ENCODE peak calls at places on chromosomes 12 and 14, in four cellular contexts. G is CD8-positive, alpha-beta T cell; K is A549; L is left lung. H is an unnamed sample.
A peak's percentile ranks its signal among the peaks of the same experiment; 100 is the strongest.

GRCh38 chr12:12384601-12385321 is 27.9 kb downstream of the BORCS5 start:
- DNase-seq in G (no peak), K (no peak), L (no peak), H (no peak)

GRCh38 chr12:76895796-76896195 is 17.0 kb upstream of the CSRP2 start:
- DNase-seq in G (no peak), K (no peak), L (no peak), H (no peak)

GRCh38 chr12:32400866-32401265 is 1.5 kb downstream of the FGD4 start:
- DNase-seq in G (no peak), K (no peak), L (no peak), H (no peak)

GRCh38 chr12:42756841-42757661 is 167.5 kb upstream of the PRICKLE1 start:
- DNase-seq in G (no peak), K (peak; percentile 79), L (no peak), H (no peak)

GRCh38 chr14:70692210-70692609 is 50.5 kb downstream of the TTC9 start:
- DNase-seq in G (no peak), K (no peak), L (no peak), H (no peak)

GRCh38 chr14:48874701-48875100 is 711.5 kb downstream of the RPS29 start:
- DNase-seq in G (no peak), K (no peak), L (no peak), H (no peak)

GRCh38 chr12:30631710-30632109 is 64.0 kb downstream of the IPO8 start:
- DNase-seq in G (no peak), K (no peak), L (peak; percentile 53), H (no peak)

GRCh38 chr12:117507547-117507946 is 146.1 kb upstream of the NOS1 start:
- DNase-seq in G (no peak), K (no peak), L (no peak), H (no peak)

GRCh38 chr12:2194571-2194970 is 141.8 kb downstream of the CACNA1C start:
- DNase-seq in G (no peak), K (no peak), L (no peak), H (no peak)

GRCh38 chr12:52561880-52562449 is 9.0 kb upstream of the KRT71 start:
- DNase-seq in G (no peak), K (peak; percentile 41), L (no peak), H (no peak)

GRCh38 chr14:76904740-76905569 is 78.7 kb downstream of the LRRC74A start:
- DNase-seq in G (peak; percentile 71), K (peak; percentile 99), L (no peak), H (peak; percentile 78)

GRCh38 chr12:52343550-52343949 is 22.4 kb upstream of the KRT83 start:
- DNase-seq in G (no peak), K (no peak), L (no peak), H (no peak)

DNA sequence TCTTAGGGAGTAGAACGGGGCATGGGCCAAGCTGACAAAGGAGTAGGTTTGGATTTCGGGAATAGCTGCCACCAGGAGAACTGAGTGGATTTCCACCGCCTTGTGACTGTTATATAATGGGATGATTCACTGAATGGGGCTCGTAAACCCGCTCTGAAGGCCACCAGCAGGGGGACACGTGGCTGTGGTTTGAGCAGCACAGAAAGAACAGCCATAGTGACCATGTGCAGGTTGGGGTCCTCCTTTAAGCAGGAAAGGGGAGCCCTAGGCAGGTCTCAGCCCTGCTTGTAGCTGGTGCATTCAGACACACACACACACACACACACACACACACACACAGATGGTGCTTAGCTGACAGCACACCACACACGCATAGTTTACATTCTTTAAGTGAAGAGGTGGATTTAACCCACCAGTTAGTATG is 8.6 kb upstream of the ASB2 start:
- DNase-seq in G (no peak), K (peak; percentile 56), L (no peak), H (no peak)
- TF ChIP-seq CTCF in G (no peak), K (peak; percentile 24), L (peak; percentile 12), H (no peak)

DNA sequence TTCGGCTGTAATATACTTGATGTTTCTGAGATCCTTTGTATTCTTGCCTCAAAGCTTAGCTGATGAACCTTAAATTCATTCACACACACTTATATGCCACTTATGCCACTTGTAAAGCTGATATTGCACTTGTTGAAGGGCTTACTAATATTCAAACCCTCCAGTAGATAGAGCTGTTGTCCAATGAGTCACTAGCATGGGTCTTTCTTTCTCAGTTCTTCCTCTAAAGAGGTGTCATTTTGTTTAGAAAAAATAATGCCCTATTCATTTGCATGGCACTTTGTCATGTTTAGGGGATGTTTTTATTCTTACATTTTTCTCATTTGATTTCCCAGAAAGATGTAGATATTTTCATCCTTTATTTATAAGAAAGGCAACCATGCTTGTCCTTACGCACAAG is 56.4 kb downstream of the MON2 start:
- DNase-seq in G (no peak), K (peak; percentile 48), L (no peak), H (no peak)
- TF ChIP-seq CTCF in G (no peak), K (peak; percentile 47), L (no peak), H (no peak)

DNA sequence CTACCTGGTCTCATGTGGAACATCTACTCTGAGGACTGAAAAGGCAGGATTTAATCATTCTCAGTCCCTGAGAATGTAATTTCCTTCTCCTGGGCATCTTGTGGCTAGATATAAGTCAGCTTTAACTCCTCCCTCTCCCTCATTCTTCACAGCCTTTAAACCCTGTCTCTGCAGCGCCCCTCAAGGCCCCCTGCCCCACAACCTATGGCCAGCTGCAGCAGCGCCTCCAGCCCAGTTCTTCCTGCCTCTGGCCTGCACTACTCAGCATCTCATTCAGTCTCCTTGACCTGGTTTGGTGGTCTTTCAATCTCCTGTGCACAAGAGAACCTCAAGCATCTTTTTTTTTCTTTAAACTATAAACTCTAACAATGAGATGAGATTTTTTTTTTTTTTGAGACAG is 29.3 kb downstream of the NCKAP5L start:
- DNase-seq in G (no peak), K (no peak), L (no peak), H (no peak)
- TF ChIP-seq CTCF in G (no peak), K (no peak), L (no peak), H (no peak)

GRCh38 chr14:59422069-59422881 is 42.9 kb downstream of the GPR135 start:
- DNase-seq in G (no peak), K (no peak), L (no peak), H (no peak)
- TF ChIP-seq CTCF in G (no peak), K (peak; percentile 33), L (no peak), H (no peak)

GRCh38 chr14:105333020-105333490 is 18.5 kb downstream of the PACS2 start:
- DNase-seq in G (no peak), K (no peak), L (peak; percentile 65), H (no peak)

GRCh38 chr14:105330491-105330895 is 15.9 kb downstream of the PACS2 start:
- DNase-seq in G (no peak), K (no peak), L (peak; percentile 71), H (peak; percentile 16)

GRCh38 chr14:105333613-105334364 is 19.2 kb downstream of the PACS2 start:
- DNase-seq in G (no peak), K (no peak), L (peak; percentile 67), H (no peak)

GRCh38 chr14:105331575-105332351 is 17.2 kb downstream of the PACS2 start:
- DNase-seq in G (no peak), K (no peak), L (peak; percentile 48), H (no peak)

GRCh38 chr14:105332352-105332874 is 17.9 kb downstream of the PACS2 start:
- DNase-seq in G (no peak), K (no peak), L (peak; percentile 54), H (no peak)
- TF ChIP-seq CTCF in G (no peak), K (no peak), L (no peak), H (no peak)

DNA sequence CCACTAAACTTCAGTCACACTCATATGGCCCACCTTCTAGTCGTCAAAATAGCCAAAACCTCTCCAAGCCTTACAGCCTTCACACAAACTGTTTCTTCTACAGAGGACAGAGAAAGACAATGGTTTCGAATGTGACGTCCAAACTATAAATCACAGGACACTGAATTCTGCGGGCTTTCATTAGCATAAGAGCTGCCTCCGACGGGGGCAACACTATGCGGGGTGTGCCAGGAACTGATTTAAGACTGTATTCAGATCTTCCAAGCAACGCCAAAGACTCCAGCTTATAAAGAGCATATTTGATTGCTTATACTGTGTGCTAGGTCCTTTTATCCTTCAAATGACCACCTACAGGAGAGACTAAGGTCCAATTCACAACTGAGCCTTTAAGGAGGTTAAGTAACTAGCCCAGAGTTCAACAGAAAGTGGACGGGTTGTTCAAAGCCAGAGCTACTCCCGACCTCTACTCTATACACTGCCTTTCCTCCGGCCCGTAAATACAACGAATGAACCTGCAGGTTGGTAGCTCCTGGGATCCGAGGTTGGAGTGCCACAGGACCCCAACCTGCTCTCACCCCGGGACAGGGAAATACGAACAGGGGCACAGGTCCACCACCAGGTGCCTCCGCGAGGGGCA is 574 bp downstream of the L2HGDH start:
- DNase-seq in G (no peak), K (no peak), L (no peak), H (no peak)
- TF ChIP-seq CTCF in G (peak; percentile 18), K (peak; percentile 43), L (no peak), H (peak; percentile 20)

GRCh38 chr14:78238141-78238540 is 68.0 kb downstream of the NRXN3 start:
- DNase-seq in G (no peak), K (no peak), L (no peak), H (no peak)
- TF ChIP-seq CTCF in G (no peak), K (no peak), L (no peak), H (no peak)

GRCh38 chr12:72203764-72204335 is 68.3 kb upstream of the TRHDE start:
- DNase-seq in G (no peak), K (no peak), L (no peak), H (no peak)

GRCh38 chr12:72207094-72207493 is 65.1 kb upstream of the TRHDE start:
- DNase-seq in G (no peak), K (no peak), L (no peak), H (no peak)

GRCh38 chr12:72209096-72209495 is 63.1 kb upstream of the TRHDE start:
- DNase-seq in G (no peak), K (no peak), L (no peak), H (no peak)

DNA sequence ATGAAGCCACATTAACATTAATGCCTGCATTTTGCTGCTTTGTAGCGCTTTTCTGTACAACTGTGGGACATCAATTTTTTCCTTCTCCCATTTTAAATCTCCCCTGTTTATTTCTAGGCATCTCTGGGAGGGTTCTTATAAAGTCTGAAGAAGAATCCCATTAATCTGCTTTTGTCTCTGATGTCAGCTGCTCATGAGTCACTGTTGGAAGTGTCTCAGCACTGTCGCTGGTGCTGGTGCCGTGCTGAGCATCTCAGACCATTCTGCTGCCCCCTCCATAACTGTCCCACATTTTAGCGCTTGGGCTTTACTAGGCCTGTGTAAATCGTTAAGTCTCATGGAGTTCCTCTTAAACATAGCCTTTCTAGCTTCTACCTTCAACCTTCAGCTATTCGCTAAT is 64.4 kb upstream of the TRHDE start:
- DNase-seq in G (no peak), K (no peak), L (no peak), H (no peak)
- TF ChIP-seq CTCF in G (no peak), K (no peak), L (no peak), H (no peak)

DNA sequence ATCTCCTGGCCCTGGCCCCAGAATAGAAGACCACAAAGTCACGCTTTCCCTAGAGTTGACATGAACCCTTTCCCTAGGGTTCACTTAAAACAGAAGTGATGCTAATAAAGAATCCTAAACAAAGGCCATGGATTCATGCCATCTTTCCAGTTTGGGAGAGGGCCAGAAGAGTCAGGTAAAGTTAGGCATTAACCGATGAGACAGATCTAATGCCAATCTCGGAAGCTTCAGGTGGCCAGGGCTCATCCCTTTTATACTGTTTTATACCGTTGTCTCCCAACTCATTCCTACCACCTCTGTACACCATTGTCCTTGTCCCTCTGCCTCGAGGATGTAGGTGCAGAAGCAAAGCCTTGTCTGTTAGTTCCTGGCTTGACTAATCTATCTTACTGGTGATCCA is 22.8 kb upstream of the ACTR10 start:
- DNase-seq in G (no peak), K (no peak), L (no peak), H (no peak)
- TF ChIP-seq CTCF in G (no peak), K (no peak), L (no peak), H (no peak)

H was measured in mesothelial cell of epicardium.